ENCODE peak calls at places on chromosomes 6 and 20, in six cellular contexts. One of them, this sample, is unnamed.

GRCh38 chr6:123316733-123317323 is 319.9 kb downstream of the TRDN start:
- DNase-seq in stimulated activated naive CD8-positive, alpha-beta T cell treated with anti-CD3 and anti-CD28 coated beads, Interleukin-15, Interleukin-2, amounts not matched to agents 100 U/mL and 50 U/mL, for 24 hours: no peak
- DNase-seq in kidney epithelial cell: no peak
- DNase-seq in HTR-8/SVneo: no peak
- DNase-seq in GM19239: no peak
- DNase-seq in HEK293T: no peak
- DNase-seq in this sample: peak

GRCh38 chr6:123802697-123803455 is 789 bp upstream of the NKAIN2 start:
- DNase-seq in kidney epithelial cell: peak
- DNase-seq in HEK293T: peak
- DNase-seq in HTR-8/SVneo: peak
- DNase-seq in GM19239: peak
- DNase-seq in stimulated activated naive CD8-positive, alpha-beta T cell treated with anti-CD3 and anti-CD28 coated beads, Interleukin-15, Interleukin-2, amounts not matched to agents 100 U/mL and 50 U/mL, for 24 hours: peak
- DNase-seq in this sample: peak

GRCh38 chr6:144944121-144944520 is 659.0 kb downstream of the UTRN start:
- DNase-seq in kidney epithelial cell: no peak
- DNase-seq in GM19239: no peak
- DNase-seq in stimulated activated naive CD8-positive, alpha-beta T cell treated with anti-CD3 and anti-CD28 coated beads, Interleukin-15, Interleukin-2, amounts not matched to agents 100 U/mL and 50 U/mL, for 24 hours: no peak
- DNase-seq in HEK293T: no peak
- DNase-seq in HTR-8/SVneo: no peak
- DNase-seq in this sample: no peak

GRCh38 chr6:142474446-142475289 is 172.9 kb downstream of the ADGRG6 start:
- DNase-seq in GM19239: peak
- DNase-seq in HTR-8/SVneo: peak
- DNase-seq in stimulated activated naive CD8-positive, alpha-beta T cell treated with anti-CD3 and anti-CD28 coated beads, Interleukin-15, Interleukin-2, amounts not matched to agents 100 U/mL and 50 U/mL, for 24 hours: no peak
- DNase-seq in kidney epithelial cell: peak
- DNase-seq in HEK293T: peak
- DNase-seq in this sample: peak

GRCh38 chr20:6333110-6333509 is 210.3 kb upstream of the FERMT1 start:
- DNase-seq in GM19239: no peak
- DNase-seq in HTR-8/SVneo: no peak
- DNase-seq in kidney epithelial cell: no peak
- DNase-seq in HEK293T: no peak
- DNase-seq in stimulated activated naive CD8-positive, alpha-beta T cell treated with anti-CD3 and anti-CD28 coated beads, Interleukin-15, Interleukin-2, amounts not matched to agents 100 U/mL and 50 U/mL, for 24 hours: no peak
- DNase-seq in this sample: no peak

GRCh38 chr6:22717906-22718305 is 148.5 kb downstream of the HDGFL1 start:
- DNase-seq in HEK293T: no peak
- DNase-seq in stimulated activated naive CD8-positive, alpha-beta T cell treated with anti-CD3 and anti-CD28 coated beads, Interleukin-15, Interleukin-2, amounts not matched to agents 100 U/mL and 50 U/mL, for 24 hours: no peak
- DNase-seq in GM19239: no peak
- DNase-seq in kidney epithelial cell: no peak
- DNase-seq in HTR-8/SVneo: no peak
- DNase-seq in this sample: no peak

GRCh38 chr6:16236648-16237199 is 1.7 kb upstream of the GMPR start:
- DNase-seq in kidney epithelial cell: peak
- DNase-seq in HTR-8/SVneo: no peak
- DNase-seq in stimulated activated naive CD8-positive, alpha-beta T cell treated with anti-CD3 and anti-CD28 coated beads, Interleukin-15, Interleukin-2, amounts not matched to agents 100 U/mL and 50 U/mL, for 24 hours: no peak
- DNase-seq in GM19239: peak
- DNase-seq in HEK293T: no peak
- DNase-seq in this sample: peak

GRCh38 chr6:37673436-37673835 is 24.2 kb downstream of the MDGA1 start:
- DNase-seq in stimulated activated naive CD8-positive, alpha-beta T cell treated with anti-CD3 and anti-CD28 coated beads, Interleukin-15, Interleukin-2, amounts not matched to agents 100 U/mL and 50 U/mL, for 24 hours: no peak
- DNase-seq in kidney epithelial cell: no peak
- DNase-seq in HTR-8/SVneo: no peak
- DNase-seq in HEK293T: no peak
- DNase-seq in GM19239: no peak
- DNase-seq in this sample: no peak

GRCh38 chr20:45782890-45783289 is 8.8 kb downstream of the WFDC3 start:
- DNase-seq in HEK293T: no peak
- DNase-seq in HTR-8/SVneo: no peak
- DNase-seq in kidney epithelial cell: no peak
- DNase-seq in GM19239: no peak
- DNase-seq in stimulated activated naive CD8-positive, alpha-beta T cell treated with anti-CD3 and anti-CD28 coated beads, Interleukin-15, Interleukin-2, amounts not matched to agents 100 U/mL and 50 U/mL, for 24 hours: no peak
- DNase-seq in this sample: no peak

GRCh38 chr6:15715060-15715459 is 52.2 kb upstream of the DTNBP1 start:
- DNase-seq in kidney epithelial cell: peak
- DNase-seq in HEK293T: no peak
- DNase-seq in GM19239: no peak
- DNase-seq in HTR-8/SVneo: no peak
- DNase-seq in stimulated activated naive CD8-positive, alpha-beta T cell treated with anti-CD3 and anti-CD28 coated beads, Interleukin-15, Interleukin-2, amounts not matched to agents 100 U/mL and 50 U/mL, for 24 hours: no peak
- DNase-seq in this sample: no peak

GRCh38 chr20:5938456-5939029 is 11.8 kb downstream of the TRMT6 start:
- DNase-seq in GM19239: no peak
- DNase-seq in stimulated activated naive CD8-positive, alpha-beta T cell treated with anti-CD3 and anti-CD28 coated beads, Interleukin-15, Interleukin-2, amounts not matched to agents 100 U/mL and 50 U/mL, for 24 hours: no peak
- DNase-seq in HEK293T: no peak
- DNase-seq in HTR-8/SVneo: no peak
- DNase-seq in kidney epithelial cell: no peak
- DNase-seq in this sample: no peak

This sample was measured in K562.